ENCODE peak calls at places on chromosomes 16 and 17, in eight cellular contexts. D is right cardiac atrium, A is adrenal gland, S is lung, C is sigmoid colon, R is Caco-2, U is lower lobe of right lung, Z is heart left ventricle. O is an unnamed sample. For H3K4me1, the result is how much of the 10 kb centered on the place peaks cover.

GRCh38 chr16:47136101-47136820 is 7.5 kb downstream of the NETO2 start:
- DNase-seq in D (no peak), A (peak), S (no peak), C (no peak), R (no peak), U (no peak), Z (no peak), O (no peak)

GRCh38 chr16:59886021-59886420 is 1151.9 kb upstream of the GOT2 start:
- DNase-seq in D (peak), A (peak), S (no peak), C (peak), R (no peak), U (no peak), Z (peak), O (no peak)

GRCh38 chr17:80389011-80389995 is 25.7 kb upstream of the ENDOV start:
- DNase-seq in D (no peak), A (no peak), S (no peak), C (no peak), R (no peak), U (no peak), Z (no peak), O (no peak)

GRCh38 chr16:64098451-64098850 is 1023.4 kb downstream of the CDH11 start:
- DNase-seq in D (no peak), A (no peak), S (no peak), C (no peak), R (no peak), U (no peak), Z (no peak), O (no peak)

GRCh38 chr16:63217011-63217410 is 1180.8 kb upstream of the CDH8 start:
- DNase-seq in D (no peak), A (no peak), S (no peak), C (no peak), R (no peak), U (no peak), Z (no peak), O (no peak)

GRCh38 chr17:28763137-28763799 is 19.5 kb downstream of the TRAF4 start:
- DNase-seq in D (no peak), A (no peak), S (no peak), C (no peak), R (no peak), U (no peak), Z (no peak), O (no peak)

GRCh38 chr16:68364601-68364998 is 53.8 kb downstream of the PRMT7 start:
- DNase-seq in D (peak), A (no peak), S (no peak), C (no peak), R (no peak), U (no peak), Z (no peak), O (no peak)

GRCh38 chr16:56041556-56042140 is 149.6 kb upstream of the GNAO1 start:
- DNase-seq in D (peak), A (no peak), S (no peak), C (no peak), R (peak), U (no peak), Z (peak), O (no peak)

GRCh38 chr16:84423416-84423837 is 55.1 kb downstream of the ATP2C2 start:
- DNase-seq in D (no peak), A (no peak), S (no peak), C (no peak), R (peak), U (peak), Z (no peak), O (peak)

GRCh38 chr17:61235821-61236197 is 163.8 kb upstream of the TBX2 start:
- DNase-seq in D (no peak), A (no peak), S (no peak), C (no peak), R (peak), U (no peak), Z (no peak), O (no peak)

GRCh38 chr16:67443299-67443698 is 12.4 kb downstream of the HSD11B2 start:
- DNase-seq in D (peak), A (peak), S (no peak), C (peak), R (no peak), U (no peak), Z (peak), O (no peak)

GRCh38 chr16:30526137-30526822 is at the start of gene ZNF768:
- DNase-seq in D (no peak), A (peak), S (no peak), C (peak), R (peak), U (peak), Z (no peak), O (no peak)

GRCh38 chr17:82106697-82107305 is 8.8 kb upstream of the FASN start:
- DNase-seq in D (peak), A (no peak), S (no peak), C (peak), R (peak), U (no peak), Z (no peak), O (no peak)

GRCh38 chr16:81070979-81071378 is 6.1 kb downstream of the C16orf46 start:
- DNase-seq in D (no peak), A (no peak), S (no peak), C (no peak), R (no peak), U (no peak), Z (no peak), O (no peak)

GRCh38 chr17:49104511-49105074 is 28.0 kb upstream of the B4GALNT2 start:
- DNase-seq in D (no peak), A (no peak), S (no peak), C (no peak), R (peak), U (no peak), Z (no peak), O (no peak)

DNA sequence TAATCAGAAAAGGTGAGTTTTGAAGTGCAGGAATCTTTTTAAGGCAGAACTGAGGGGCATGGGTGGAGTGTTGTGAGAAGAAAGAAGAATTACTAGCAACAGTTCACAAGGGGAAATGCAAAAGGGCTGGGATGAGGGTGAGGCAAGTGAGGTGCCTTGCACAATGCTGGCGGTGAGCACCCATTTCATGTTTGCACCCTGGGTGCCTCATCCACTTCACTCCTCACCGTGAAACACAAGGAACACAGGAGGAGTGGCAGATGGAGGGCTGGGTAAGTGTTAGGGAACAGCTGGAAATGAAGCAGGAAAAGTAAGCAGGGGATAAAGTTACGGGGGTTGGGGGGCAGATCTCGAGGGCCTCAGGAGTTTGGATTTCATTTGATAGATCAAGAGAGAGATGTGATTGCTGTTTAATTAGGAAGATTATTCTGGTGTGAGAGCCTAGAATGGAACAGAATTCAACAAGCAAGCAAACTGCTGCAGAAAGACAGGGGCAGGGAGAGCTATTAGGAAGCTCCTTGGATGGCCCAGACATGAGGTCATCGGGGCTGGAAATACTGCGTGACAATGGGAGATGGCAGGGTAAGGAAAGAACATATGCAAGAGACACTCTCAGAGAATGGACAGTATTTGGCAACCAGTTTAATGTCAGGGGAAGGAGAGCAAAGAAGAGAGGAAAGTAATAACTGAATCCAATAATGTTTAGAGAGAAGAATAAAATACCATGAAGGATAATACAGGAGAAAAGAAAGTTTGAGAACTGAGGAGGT is 8.3 kb upstream of the HEATR6 start:
- DNase-seq in D (no peak), A (peak), S (peak), C (no peak), R (no peak), U (peak), Z (no peak), O (no peak)
- H3K4me1 ChIP-seq in D (under half), A (under half), S (under half), C (under half), R (under half), U (under half), Z (under half), O (under half)

DNA sequence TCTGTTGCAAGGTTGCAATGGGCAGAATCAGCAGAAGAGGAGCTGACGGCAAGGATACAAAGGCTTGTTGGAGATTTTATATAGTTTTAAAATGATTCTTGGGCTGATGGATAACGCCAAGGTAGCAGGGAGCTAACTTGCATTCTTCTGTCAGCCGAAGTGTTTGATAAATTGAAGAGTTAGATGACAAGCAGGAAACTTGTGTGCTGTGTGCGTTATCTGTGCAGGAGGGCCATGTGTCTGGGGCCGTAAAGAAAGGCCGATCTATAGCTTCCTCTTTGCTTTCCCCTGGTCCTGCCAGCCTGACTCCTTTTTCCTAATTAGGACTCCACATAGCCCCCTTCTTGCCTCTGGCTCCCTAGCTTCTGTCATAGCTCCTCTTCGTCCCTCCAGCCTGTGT is 6.7 kb upstream of the WWOX start:
- DNase-seq in D (no peak), A (no peak), S (no peak), C (no peak), R (no peak), U (no peak), Z (no peak), O (no peak)
- H3K4me1 ChIP-seq in D (under half), A (under half), S (under half), C (under half), R (under half), U (under half), Z (under half), O (under half)

DNA sequence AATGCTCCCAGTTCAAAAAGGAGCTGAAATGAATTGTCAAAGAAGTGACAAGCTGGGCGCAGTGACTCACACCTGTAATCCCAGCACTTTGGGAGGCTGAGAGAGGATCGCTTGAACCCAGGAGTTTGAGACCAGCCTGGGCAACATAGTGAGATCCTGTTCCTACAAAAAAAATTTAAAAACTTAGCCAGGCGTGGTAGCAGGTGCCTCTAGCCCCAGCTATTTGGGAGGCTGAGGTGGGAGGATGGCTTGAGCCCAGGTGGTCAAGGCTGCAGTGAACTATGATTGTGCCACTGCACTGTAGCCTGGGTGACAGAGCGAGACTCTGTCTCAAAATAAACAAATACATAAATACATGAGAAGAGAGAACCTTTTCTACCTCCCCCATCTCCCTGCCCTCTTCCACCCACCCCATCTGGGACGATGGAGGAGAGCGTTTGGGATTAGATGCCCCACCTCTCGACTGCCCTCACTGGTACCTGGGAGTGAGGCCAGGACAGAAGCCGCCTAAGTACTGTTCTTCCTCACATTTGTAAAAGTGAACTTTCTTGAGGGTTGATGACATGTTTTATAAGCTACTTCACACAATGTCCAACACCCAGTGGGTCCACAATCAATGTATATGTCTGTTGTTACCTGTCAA is 2.4 kb downstream of the IL4R start:
- DNase-seq in D (no peak), A (no peak), S (no peak), C (peak), R (no peak), U (no peak), Z (no peak), O (no peak)
- H3K4me1 ChIP-seq in D (under half), A (half or more), S (under half), C (under half), R (under half), U (half or more), Z (half or more), O (under half)

DNA sequence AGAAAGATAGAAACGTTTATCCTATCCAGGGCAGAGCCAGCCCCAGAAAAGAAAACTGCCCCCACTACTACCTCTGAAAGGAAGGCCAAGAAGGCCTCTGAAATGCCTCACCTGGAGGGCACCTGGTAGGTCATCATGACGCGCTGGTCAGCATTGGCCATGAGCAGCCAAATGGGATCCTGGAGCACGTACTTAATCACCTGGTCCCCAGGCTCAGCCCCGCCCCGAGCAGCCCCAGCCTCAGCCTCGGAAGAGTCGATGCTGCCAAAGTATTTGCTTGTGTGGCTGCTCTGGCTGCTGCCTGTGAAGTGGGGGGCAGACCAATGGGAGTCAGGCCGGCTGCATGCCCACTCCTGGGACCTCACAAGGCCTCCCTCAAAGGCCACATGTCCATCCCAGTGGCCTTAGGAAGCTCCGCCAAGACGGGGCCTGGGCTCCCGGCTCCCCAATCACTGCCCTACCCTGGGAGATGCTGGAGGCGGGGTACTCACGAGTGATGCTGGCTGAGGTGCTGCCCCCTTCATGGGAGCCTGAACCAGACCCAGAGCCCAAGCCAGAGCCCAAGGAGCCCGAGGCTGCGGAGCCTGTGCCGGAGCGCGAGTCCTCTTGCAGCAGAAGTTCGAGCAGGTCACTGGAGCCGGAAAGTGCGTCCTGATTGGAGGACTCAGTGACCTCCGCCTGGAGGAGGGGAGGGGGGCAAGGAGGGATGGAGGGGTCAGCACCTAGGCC is 9.9 kb downstream of the PER1 start:
- DNase-seq in D (peak), A (no peak), S (no peak), C (peak), R (no peak), U (peak), Z (no peak), O (no peak)
- H3K4me1 ChIP-seq in D (under half), A (under half), S (under half), C (under half), R (under half), U (under half), Z (under half), O (under half)